ENCODE peak calls at places on chromosomes 13 and 19, in four cellular contexts. H is SK-N-SH; P is smooth muscle cell of the brain vasculature; U is effector CD8-positive, alpha-beta T cell. F is an unnamed sample.

GRCh38 chr19:17811681-17812080 is 9.6 kb downstream of the INSL3 start:
- DNase-seq in P (no peak), U (no peak), H (no peak), F (no peak)

GRCh38 chr13:98014766-98015165 is 61.3 kb downstream of the IPO5 start:
- DNase-seq in P (no peak), U (no peak), H (no peak), F (no peak)

GRCh38 chr19:46611791-46612190 is 10.7 kb downstream of the CALM3 start:
- DNase-seq in H (peak), P (no peak), U (no peak), F (peak)

GRCh38 chr19:20664917-20665781 is 3.8 kb upstream of the ZNF626 start:
- DNase-seq in H (no peak), P (no peak), U (no peak), F (peak)

GRCh38 chr19:45322311-45322710 is 364 bp downstream of the CKM start:
- DNase-seq in P (no peak), U (no peak), H (no peak), F (peak)

GRCh38 chr13:30618186-30618937 is 642 bp downstream of the USPL1 start:
- DNase-seq in P (no peak), H (no peak), U (peak), F (no peak)

GRCh38 chr13:74098077-74098476 is 36.1 kb downstream of the KLF12 start:
- DNase-seq in U (no peak), P (no peak), H (no peak), F (no peak)

GRCh38 chr19:3932931-3933810 is at the start of gene NMRK2:
- DNase-seq in P (no peak), U (no peak), H (peak), F (peak)

GRCh38 chr13:36219883-36220282 is 5.5 kb upstream of the SOHLH2 start:
- DNase-seq in U (no peak), P (no peak), H (no peak), F (no peak)

GRCh38 chr13:113486698-113487097 is 3.8 kb downstream of the DCUN1D2 start:
- DNase-seq in H (peak), P (no peak), U (no peak), F (no peak)

GRCh38 chr19:40411125-40411842 is 1.9 kb downstream of the PRX start:
- DNase-seq in H (peak), U (no peak), P (no peak), F (peak)

GRCh38 chr19:3296446-3296845 is 69.9 kb upstream of the NFIC start:
- DNase-seq in H (peak), U (no peak), P (no peak), F (peak)

GRCh38 chr19:45528744-45529453 is 21.6 kb downstream of the VASP start:
- DNase-seq in U (no peak), H (no peak), P (no peak), F (peak)

GRCh38 chr19:40266912-40267600 is 18.1 kb downstream of the AKT2 start:
- DNase-seq in P (no peak), H (no peak), U (no peak), F (no peak)

F was measured in osteoblast.